ENCODE peak calls at places on chromosomes 13 and 19, in six cellular contexts. H is tibial artery, C is keratinocyte, T is ovary, L is Calu3, X is PC-3. A is an unnamed sample.

GRCh38 chr19:41641879-41642485 is 15.1 kb upstream of the CEACAM4 start:
- DNase-seq in C (no peak), X (peak; percentile 71), L (peak; percentile 88), H (peak; percentile 53), T (no peak), A (peak; percentile 67)

GRCh38 chr13:45737571-45738002 is 35.5 kb downstream of the CBY2 start:
- DNase-seq in X (no peak), C (no peak), T (no peak), L (no peak), H (no peak), A (no peak)

GRCh38 chr19:15191514-15191913 is 9.3 kb downstream of the NOTCH3 start:
- DNase-seq in T (no peak), C (no peak), H (no peak), L (no peak), X (no peak), A (no peak)

GRCh38 chr13:23433171-23434153 is at the start of gene SACS:
- DNase-seq in X (peak; percentile 17), T (no peak), L (peak; percentile 8), C (no peak), H (no peak), A (peak; percentile 33)

GRCh38 chr13:99193152-99193551 is 7.5 kb upstream of the UBAC2 start:
- DNase-seq in H (no peak), L (no peak), C (no peak), T (no peak), X (no peak), A (no peak)

GRCh38 chr13:47564041-47564440 is 437.0 kb downstream of the SUCLA2 start:
- DNase-seq in L (no peak), C (no peak), X (no peak), T (no peak), H (no peak), A (no peak)

GRCh38 chr13:20128459-20128927 is 32.4 kb downstream of the GJA3 start:
- DNase-seq in T (no peak), C (no peak), X (peak; percentile 50), L (peak; percentile 41), H (no peak), A (peak; percentile 18)

GRCh38 chr19:17931532-17932191 is 1.2 kb upstream of the CCDC124 start:
- DNase-seq in L (no peak), X (no peak), C (no peak), H (no peak), T (no peak), A (no peak)

GRCh38 chr13:50129923-50130685 is 114.9 kb downstream of the KCNRG start:
- DNase-seq in T (peak; percentile 46), C (no peak), H (peak; percentile 80), L (peak; percentile 24), X (peak; percentile 13), A (peak; percentile 29)

GRCh38 chr13:48412881-48413351 is at the start of gene LPAR6:
- DNase-seq in L (peak; percentile 22), T (no peak), X (peak; percentile 69), H (no peak), C (no peak), A (peak; percentile 69)

GRCh38 chr13:21152251-21152899 is 24.0 kb downstream of the SKA3 start:
- DNase-seq in X (no peak), L (no peak), T (no peak), C (no peak), H (no peak), A (no peak)

GRCh38 chr19:16078311-16078758 is 2.0 kb downstream of the TPM4 start:
- DNase-seq in H (peak; percentile 55), L (no peak), X (peak; percentile 67), C (no peak), T (peak; percentile 59), A (peak; percentile 87)

GRCh38 chr13:105363747-105364177 is 1171.7 kb downstream of the EFNB2 start:
- DNase-seq in L (no peak), C (no peak), T (no peak), H (no peak), X (no peak), A (peak; percentile 2)
- TF ChIP-seq CTCF in L (no peak), C (no peak), T (no peak), H (no peak), X (no peak), A (no peak)

GRCh38 chr19:2160384-2160783 is 3.3 kb upstream of the DOT1L start:
- DNase-seq in H (no peak), T (no peak), C (no peak), L (no peak), X (no peak), A (no peak)
- TF ChIP-seq CTCF in H (no peak), T (no peak), C (no peak), L (no peak), X (no peak), A (no peak)

GRCh38 chr19:38373907-38374331 is 452 bp upstream of the PSMD8 start:
- DNase-seq in T (no peak), H (no peak), L (no peak), X (no peak), C (no peak), A (no peak)

GRCh38 chr19:38375098-38375493 is 725 bp downstream of the PSMD8 start:
- DNase-seq in T (no peak), H (no peak), C (no peak), L (no peak), X (no peak), A (no peak)

GRCh38 chr19:38375748-38376147 is 1.4 kb downstream of the PSMD8 start:
- DNase-seq in H (no peak), T (no peak), L (no peak), X (no peak), C (no peak), A (peak; percentile 31)

GRCh38 chr19:38376576-38376975 is 2.2 kb downstream of the PSMD8 start:
- DNase-seq in L (no peak), C (no peak), T (no peak), H (no peak), X (no peak), A (no peak)

DNA sequence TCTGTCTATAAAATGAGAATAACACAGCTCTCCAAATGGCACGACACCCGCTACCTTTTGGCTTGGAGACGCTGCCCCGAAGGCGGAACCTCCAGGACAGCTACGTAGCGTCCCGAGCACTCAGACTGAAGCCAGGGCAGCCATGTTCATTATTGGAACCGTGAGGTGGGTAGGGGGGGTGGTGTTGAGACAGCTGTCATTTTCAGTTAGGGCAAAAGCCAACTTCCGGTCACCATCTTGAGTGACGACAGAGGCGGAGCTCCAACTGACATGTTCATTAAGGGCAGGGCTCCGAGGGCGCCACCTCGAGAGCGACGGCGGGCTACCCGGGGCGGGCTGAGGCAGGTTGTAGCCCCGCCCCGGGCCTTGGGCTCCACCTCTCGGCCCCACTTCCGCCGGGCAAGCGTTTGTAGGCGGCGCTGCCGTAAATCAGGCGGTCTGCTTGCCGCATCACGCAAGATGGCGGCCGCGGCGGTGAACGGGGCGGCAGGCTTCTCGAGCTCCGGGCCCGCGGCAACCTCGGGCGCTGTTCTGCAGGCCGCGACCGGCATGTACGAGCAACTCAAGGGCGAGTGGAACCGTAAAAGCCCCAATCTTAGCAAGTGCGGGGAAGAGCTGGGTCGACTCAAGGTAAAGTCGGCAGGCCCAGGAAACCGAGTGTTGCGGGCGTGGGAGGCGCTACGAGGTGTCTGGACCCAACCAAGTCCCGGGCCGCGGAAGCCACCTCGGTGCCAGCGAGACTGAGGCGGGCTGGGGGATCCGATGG is at the start of gene PSMD8:
- DNase-seq in T (peak; percentile 98), X (peak; percentile 96), C (peak; percentile 84), H (peak; percentile 100), L (peak; percentile 99), A (peak; percentile 99)
- TF ChIP-seq CTCF in T (no peak), X (peak; percentile 27), C (peak; percentile 24), H (peak; percentile 11), L (peak; percentile 16), A (peak; percentile 7)

GRCh38 chr13:71672527-71672926 is 194.5 kb downstream of the DACH1 start:
- DNase-seq in T (no peak), H (no peak), X (peak; percentile 3), L (no peak), C (no peak), A (no peak)
- TF ChIP-seq CTCF in T (no peak), H (no peak), X (peak; percentile 41), L (no peak), C (no peak), A (no peak)

GRCh38 chr13:30581582-30581981 is 36.1 kb upstream of the USPL1 start:
- DNase-seq in T (no peak), H (no peak), L (peak; percentile 9), C (no peak), X (peak; percentile 49), A (peak; percentile 60)
- TF ChIP-seq CTCF in T (no peak), H (no peak), L (no peak), C (peak; percentile 44), X (peak; percentile 60), A (peak; percentile 53)

DNA sequence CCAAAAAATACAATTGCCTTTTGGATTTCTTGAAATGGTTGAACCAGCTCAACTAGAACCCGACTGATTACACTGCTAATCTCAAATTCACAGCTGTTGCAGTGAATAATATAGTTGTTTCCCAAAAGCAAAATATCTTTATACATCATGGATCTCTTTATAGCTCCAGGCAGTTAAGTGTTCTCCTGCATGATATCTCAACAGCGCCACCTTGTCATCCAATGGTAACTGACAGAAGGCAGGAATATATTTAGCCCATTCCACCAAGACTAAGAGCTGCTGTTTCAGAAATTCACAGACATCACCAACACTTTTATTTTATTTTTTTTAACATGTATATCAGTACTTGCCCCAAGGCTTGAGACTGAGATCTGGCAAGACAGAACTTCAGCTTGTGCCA is 1141.0 kb upstream of the PRR20A start:
- DNase-seq in H (no peak), X (no peak), L (no peak), T (no peak), C (no peak), A (no peak)
- TF ChIP-seq CTCF in H (no peak), X (no peak), L (no peak), T (no peak), C (no peak), A (no peak)

GRCh38 chr19:48444129-48444932 is 1.5 kb upstream of the GRWD1 start:
- DNase-seq in L (no peak), H (no peak), C (no peak), T (no peak), X (no peak), A (no peak)

GRCh38 chr19:48446579-48446978 is 796 bp downstream of the GRWD1 start:
- DNase-seq in X (no peak), C (no peak), H (no peak), T (no peak), L (no peak), A (no peak)

GRCh38 chr19:48444933-48445194 is 919 bp upstream of the GRWD1 start:
- DNase-seq in C (no peak), H (no peak), X (no peak), T (no peak), L (no peak), A (no peak)

GRCh38 chr19:48445256-48445605 is 552 bp upstream of the GRWD1 start:
- DNase-seq in T (no peak), H (peak; percentile 57), C (peak; percentile 77), L (peak; percentile 70), X (peak; percentile 61), A (peak; percentile 86)

GRCh38 chr19:48445606-48446481 is at the start of gene GRWD1:
- DNase-seq in C (peak; percentile 81), L (peak; percentile 92), X (peak; percentile 94), T (peak; percentile 93), H (peak; percentile 94), A (peak; percentile 98)
- TF ChIP-seq CTCF in C (peak; percentile 19), L (peak; percentile 6), X (peak; percentile 22), T (no peak), H (no peak), A (peak; percentile 3)

GRCh38 chr19:37655689-37656491 is 625 bp upstream of the ZFP30 start:
- DNase-seq in H (peak; percentile 74), C (no peak), T (peak; percentile 90), L (peak; percentile 88), X (peak; percentile 61), A (peak; percentile 87)
- TF ChIP-seq CTCF in H (no peak), C (peak; percentile 4), T (no peak), L (no peak), X (no peak), A (no peak)

A was measured in epithelial cell of esophagus.